ENCODE peak calls at places on chromosomes 2 and 18, in nine cellular contexts. B, T, H, C, F, K, O, M and W are unnamed samples.

GRCh38 chr18:75433098-75433497 is 5.6 kb upstream of the SMIM21 start:
- DNase-seq in B (no peak), T (no peak), H (no peak), C (no peak), F (no peak), K (no peak), O (no peak), M (no peak), W (no peak)

GRCh38 chr18:12883003-12883683 is 894 bp downstream of the PTPN2 start:
- DNase-seq in B (no peak), T (peak; percentile 35), H (no peak), C (no peak), F (no peak), K (peak; percentile 24), O (no peak), M (peak; percentile 32), W (no peak)

GRCh38 chr18:62183578-62184195 is 3.2 kb downstream of the PIGN start:
- DNase-seq in B (peak; percentile 18), T (peak; percentile 63), H (no peak), C (no peak), F (peak; percentile 23), K (peak; percentile 77), O (peak; percentile 56), M (peak; percentile 54), W (no peak)

GRCh38 chr2:33620-34019 is 12.7 kb downstream of the FAM110C start:
- DNase-seq in B (no peak), T (peak; percentile 75), H (no peak), C (no peak), F (peak; percentile 46), K (no peak), O (peak; percentile 34), M (peak; percentile 75), W (no peak)

GRCh38 chr18:27865431-27865830 is 311.5 kb downstream of the CDH2 start:
- DNase-seq in B (no peak), T (no peak), H (no peak), C (no peak), F (no peak), K (peak; percentile 17), O (no peak), M (no peak), W (no peak)

GRCh38 chr2:127675335-127676261 is at the start of gene LIMS2:
- DNase-seq in B (no peak), T (no peak), H (peak; percentile 66), C (peak; percentile 71), F (no peak), K (peak; percentile 75), O (no peak), M (no peak), W (peak; percentile 75)

GRCh38 chr2:3453196-3453845 is 66.0 kb downstream of the ADI1 start:
- DNase-seq in B (no peak), T (no peak), H (no peak), C (no peak), F (no peak), K (no peak), O (no peak), M (no peak), W (no peak)

GRCh38 chr2:161166538-161167409 is 6.5 kb downstream of the TANK start:
- DNase-seq in B (no peak), T (peak; percentile 87), H (no peak), C (no peak), F (no peak), K (peak; percentile 63), O (peak; percentile 63), M (no peak), W (no peak)

GRCh38 chr2:172545408-172546075 is 10.3 kb upstream of the PDK1 start:
- DNase-seq in B (no peak), T (no peak), H (no peak), C (no peak), F (no peak), K (no peak), O (no peak), M (no peak), W (no peak)

GRCh38 chr2:226352941-226353558 is 446.6 kb downstream of the IRS1 start:
- DNase-seq in B (no peak), T (no peak), H (no peak), C (no peak), F (no peak), K (no peak), O (no peak), M (no peak), W (no peak)

GRCh38 chr2:15940661-15941482 is 522 bp downstream of the MYCN start:
- DNase-seq in B (no peak), T (peak; percentile 20), H (no peak), C (no peak), F (no peak), K (no peak), O (no peak), M (peak; percentile 26), W (no peak)